ENCODE peak calls at places on chromosomes 2 and 18, in eight cellular contexts. O is MM.1S, N is pancreas, U is cardiac muscle cell, H is fibroblast of pulmonary artery, V is AG04450, B is psoas muscle, E is tibial artery. X is an unnamed sample.

GRCh38 chr2:8957593-8957992 is 45.9 kb downstream of the MBOAT2 start:
- DNase-seq in H (no peak), E (no peak), O (no peak), B (no peak), V (no peak), N (no peak), U (no peak), X (no peak)

GRCh38 chr2:161241894-161242293 is 66.3 kb upstream of the PSMD14 start:
- DNase-seq in V (no peak), O (no peak), H (no peak), E (no peak), N (no peak), B (no peak), U (no peak), X (no peak)

GRCh38 chr2:130865401-130865800 is 28.7 kb downstream of the ARHGEF4 start:
- DNase-seq in V (no peak), N (no peak), O (no peak), E (peak), U (no peak), B (no peak), H (no peak), X (no peak)

GRCh38 chr18:77061291-77061945 is 71.2 kb downstream of the MBP start:
- DNase-seq in V (peak), H (no peak), N (no peak), E (no peak), O (no peak), B (no peak), U (no peak), X (no peak)

GRCh38 chr2:214731008-214731407 is 78.5 kb downstream of the BARD1 start:
- DNase-seq in O (no peak), U (no peak), N (no peak), B (no peak), H (no peak), V (no peak), E (no peak), X (no peak)

GRCh38 chr2:230899786-230900185 is 25.3 kb downstream of the GPR55 start:
- DNase-seq in V (no peak), N (no peak), H (no peak), U (no peak), E (no peak), B (no peak), O (no peak), X (no peak)

GRCh38 chr2:40358783-40359182 is 93.1 kb downstream of the SLC8A1 start:
- DNase-seq in H (no peak), O (no peak), B (no peak), V (no peak), E (no peak), U (no peak), N (no peak), X (no peak)

GRCh38 chr2:98568161-98568956 is 40.0 kb downstream of the COA5 start:
- DNase-seq in U (no peak), E (peak), O (no peak), V (no peak), B (no peak), N (no peak), H (no peak), X (peak)

GRCh38 chr2:236169151-236169721 is 1.1 kb upstream of the GBX2 start:
- DNase-seq in N (no peak), U (no peak), B (no peak), H (no peak), V (no peak), E (no peak), O (no peak), X (no peak)

GRCh38 chr2:72015281-72015680 is 132.4 kb downstream of the CYP26B1 start:
- DNase-seq in E (no peak), B (no peak), O (no peak), H (no peak), U (peak), V (no peak), N (no peak), X (no peak)

GRCh38 chr2:199798881-199799580 is 52.0 kb downstream of the FTCDNL1 start:
- DNase-seq in O (no peak), B (peak), U (peak), V (no peak), N (peak), E (no peak), H (peak), X (no peak)

GRCh38 chr2:10067330-10067729 is 12.9 kb downstream of the CYS1 start:
- DNase-seq in N (no peak), V (no peak), E (peak), U (no peak), B (no peak), H (no peak), O (no peak), X (no peak)

GRCh38 chr2:74290066-74290465 is 53.1 kb downstream of the SLC4A5 start:
- DNase-seq in B (no peak), V (no peak), N (no peak), O (no peak), E (no peak), H (no peak), U (no peak), X (no peak)

GRCh38 chr18:3135536-3135935 is 84.2 kb downstream of the MYOM1 start:
- DNase-seq in U (no peak), E (no peak), B (no peak), H (no peak), O (no peak), V (no peak), N (no peak), X (no peak)

GRCh38 chr2:120768112-120769048 is 32.7 kb downstream of the GLI2 start:
- DNase-seq in V (no peak), U (no peak), N (peak), H (no peak), O (no peak), B (no peak), E (no peak), X (no peak)

GRCh38 chr2:226172939-226173338 is 626.7 kb downstream of the IRS1 start:
- DNase-seq in O (no peak), E (no peak), V (no peak), U (no peak), N (no peak), B (no peak), H (no peak), X (no peak)

GRCh38 chr18:76691800-76692199 is 130.6 kb upstream of the ZNF236 start:
- DNase-seq in O (no peak), V (no peak), H (peak), E (peak), N (no peak), U (peak), B (no peak), X (no peak)

GRCh38 chr18:48942554-48943261 is 8.1 kb downstream of the SMAD7 start:
- DNase-seq in N (peak), V (no peak), U (peak), E (no peak), H (peak), O (peak), B (no peak), X (peak)

GRCh38 chr2:130912471-130912870 is 75.8 kb downstream of the ARHGEF4 start:
- DNase-seq in V (no peak), H (no peak), B (no peak), U (no peak), O (no peak), E (no peak), N (no peak), X (no peak)

GRCh38 chr2:165857881-165858280 is 63.8 kb upstream of the GALNT3 start:
- DNase-seq in N (no peak), B (no peak), V (peak), O (no peak), U (no peak), H (no peak), E (no peak), X (no peak)

GRCh38 chr18:2082676-2083075 is 488.6 kb downstream of the METTL4 start:
- DNase-seq in H (no peak), V (no peak), N (no peak), E (no peak), O (no peak), U (no peak), B (no peak), X (no peak)

GRCh38 chr2:138403431-138403927 is 98.1 kb upstream of the SPOPL start:
- DNase-seq in B (no peak), O (no peak), V (no peak), E (no peak), N (no peak), H (no peak), U (no peak), X (no peak)

GRCh38 chr2:113962692-113963480 is 73.0 kb downstream of the ACTR3 start:
- DNase-seq in N (no peak), U (peak), E (no peak), H (peak), O (no peak), B (no peak), V (peak), X (peak)

GRCh38 chr2:6290626-6291025 is 575.1 kb downstream of the CMPK2 start:
- DNase-seq in H (no peak), B (no peak), U (no peak), O (no peak), V (no peak), E (no peak), N (no peak), X (no peak)

GRCh38 chr18:25136416-25137132 is 215.4 kb downstream of the ZNF521 start:
- DNase-seq in N (no peak), V (no peak), U (peak), O (no peak), B (no peak), E (no peak), H (no peak), X (no peak)

GRCh38 chr2:196434217-196434616 is 205.3 kb upstream of the CCDC150 start:
- DNase-seq in B (no peak), O (no peak), U (peak), V (no peak), N (no peak), H (no peak), E (no peak), X (no peak)

GRCh38 chr2:196433116-196433515 is 206.4 kb upstream of the CCDC150 start:
- DNase-seq in E (no peak), V (no peak), H (no peak), N (no peak), B (no peak), O (no peak), U (no peak), X (no peak)

GRCh38 chr2:196435189-196435588 is 204.3 kb upstream of the CCDC150 start:
- DNase-seq in O (no peak), U (no peak), E (no peak), V (peak), H (no peak), B (no peak), N (no peak), X (peak)

GRCh38 chr2:196431076-196431475 is 208.4 kb upstream of the CCDC150 start:
- DNase-seq in E (no peak), B (no peak), U (peak), O (no peak), V (no peak), N (no peak), H (peak), X (no peak)

GRCh38 chr2:196431957-196432356 is 207.6 kb upstream of the CCDC150 start:
- DNase-seq in O (peak), H (peak), E (no peak), B (no peak), U (peak), N (no peak), V (no peak), X (no peak)
- TF ChIP-seq CTCF in O (peak), H (peak), E (no peak), B (no peak), U (peak), N (no peak), V (peak), X (peak)

DNA sequence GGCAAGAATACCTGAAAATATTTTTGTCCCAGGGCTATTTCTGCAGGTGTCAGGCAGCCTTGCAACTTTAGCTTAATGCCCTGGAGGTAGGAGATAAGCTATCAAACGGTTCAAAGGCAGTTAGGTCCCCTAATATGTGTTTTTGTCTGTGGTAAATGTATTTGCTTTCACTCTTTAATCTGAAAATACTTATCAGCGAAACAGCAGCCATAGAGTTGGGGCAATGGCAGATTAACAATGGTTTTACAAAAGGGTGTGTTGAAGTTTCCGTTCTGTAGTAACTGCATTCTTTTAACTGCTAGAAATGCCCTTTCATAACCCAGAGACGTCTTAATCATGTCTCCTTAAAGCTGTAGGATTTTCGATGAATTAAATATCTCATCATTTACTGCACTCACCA is 265.0 kb upstream of the TRIB2 start:
- DNase-seq in H (peak), N (no peak), E (no peak), V (no peak), O (peak), B (no peak), U (peak), X (no peak)
- H3K4me3 ChIP-seq in H (no peak), N (no peak), E (no peak), V (peak), O (peak), B (peak), U (no peak), X (no peak)

GRCh38 chr2:180359522-180360282 is 352.6 kb upstream of the CWC22 start:
- DNase-seq in V (no peak), U (no peak), N (peak), E (no peak), B (no peak), H (no peak), O (peak), X (no peak)
- TF ChIP-seq CTCF in V (no peak), U (peak), N (no peak), E (no peak), B (no peak), H (peak), O (peak), X (no peak)

DNA sequence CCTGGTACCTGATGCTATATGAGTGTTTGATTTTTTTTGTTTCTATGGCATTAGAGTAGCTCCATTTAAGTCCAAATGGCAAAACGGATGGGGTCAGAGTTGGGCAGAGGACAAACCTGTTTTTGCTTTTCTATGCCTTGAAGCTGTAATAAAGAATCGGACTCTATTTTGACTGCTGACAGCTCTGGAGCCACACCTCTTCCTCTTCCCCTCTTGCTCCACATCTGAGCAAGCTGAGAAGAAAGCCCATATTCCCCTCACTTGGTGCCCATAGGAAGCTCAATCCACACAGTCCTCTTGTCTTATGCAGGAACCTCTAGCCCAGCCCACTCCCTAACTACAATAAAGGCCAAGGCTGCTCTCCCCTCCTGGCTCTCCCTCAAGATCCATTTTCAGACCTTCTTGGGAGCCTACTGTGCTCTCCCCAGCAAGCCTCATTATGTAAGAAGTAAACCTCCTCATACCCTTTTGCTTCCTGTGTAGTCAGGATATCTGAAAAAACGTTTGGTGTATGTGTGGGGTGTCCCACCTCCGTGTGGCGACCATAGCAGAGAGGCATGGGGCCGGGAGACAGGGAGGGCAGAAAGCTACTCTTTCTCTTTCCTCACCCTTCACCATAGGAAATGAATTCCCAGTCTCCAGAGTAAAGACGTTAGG is 42.0 kb upstream of the RAPGEF4 start:
- DNase-seq in N (no peak), V (no peak), H (peak), E (no peak), B (no peak), U (peak), O (no peak), X (no peak)
- H3K4me3 ChIP-seq in N (no peak), V (no peak), H (no peak), E (no peak), B (no peak), U (no peak), O (no peak), X (no peak)

GRCh38 chr2:108589786-108590185 is 55.5 kb downstream of the LIMS1 start:
- DNase-seq in V (no peak), H (no peak), O (no peak), U (no peak), E (no peak), N (no peak), B (no peak), X (no peak)

GRCh38 chr2:108594132-108594981 is 60.1 kb downstream of the LIMS1 start:
- DNase-seq in E (no peak), V (no peak), U (peak), N (no peak), O (peak), H (peak), B (no peak), X (peak)

GRCh38 chr2:108594982-108595464 is 60.8 kb downstream of the LIMS1 start:
- DNase-seq in H (peak), N (no peak), O (peak), V (peak), U (peak), B (no peak), E (no peak), X (peak)

GRCh38 chr2:108591163-108591562 is 56.9 kb downstream of the LIMS1 start:
- DNase-seq in N (no peak), H (no peak), U (no peak), B (no peak), O (no peak), E (no peak), V (no peak), X (no peak)

DNA sequence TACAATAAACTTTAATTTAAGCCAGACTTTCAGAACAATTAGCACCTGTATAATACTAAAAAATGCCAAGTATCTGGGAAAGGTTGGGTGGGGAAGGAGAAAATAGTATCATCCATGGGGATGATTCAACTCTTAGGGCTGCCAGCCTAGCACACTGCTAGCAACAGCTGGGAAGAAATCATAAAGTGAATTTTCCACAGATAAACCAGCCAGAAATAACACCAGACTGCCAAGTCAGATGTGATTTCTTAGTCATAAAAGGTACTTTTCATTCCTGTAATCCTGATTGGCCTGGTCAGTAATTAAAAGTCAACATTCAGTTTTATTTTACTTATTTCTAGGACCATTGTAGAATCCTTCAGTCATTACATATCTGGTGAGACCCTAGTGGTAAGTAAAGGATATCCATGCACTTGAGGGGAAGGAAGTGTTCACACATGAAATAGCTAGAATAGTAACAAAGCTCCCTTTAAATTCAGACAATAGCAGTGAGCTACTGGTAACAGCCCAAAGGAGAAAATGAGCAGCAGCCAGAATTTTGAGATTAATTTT is 59.4 kb downstream of the LIMS1 start:
- DNase-seq in N (no peak), V (no peak), H (peak), U (peak), B (no peak), O (no peak), E (no peak), X (peak)
- TF ChIP-seq CTCF in N (no peak), V (peak), H (peak), U (peak), B (no peak), O (peak), E (no peak), X (peak)